ENCODE peak calls at places on chromosome 16, in five cellular contexts. X is hepatocyte, R is neural progenitor cell, I is OCI-LY7, V is IMR-90. S is an unnamed sample. For H3K9me3, the result is how much of the 10 kb centered on the place peaks cover.

GRCh38 chr16:361872-362701 is 8.3 kb downstream of the MRPL28 start:
- DNase-seq in I (peak), X (peak), R (peak), V (peak), S (peak)

GRCh38 chr16:88383401-88384221 is 852 bp downstream of the ZNF469 start:
- DNase-seq in I (no peak), V (peak), R (peak), X (peak), S (no peak)

GRCh38 chr16:74592847-74593246 is 14.1 kb downstream of the GLG1 start:
- DNase-seq in R (no peak), V (no peak), X (no peak), I (no peak), S (no peak)

GRCh38 chr16:83068686-83069085 is 441.9 kb downstream of the CDH13 start:
- DNase-seq in V (peak), I (no peak), R (no peak), X (no peak), S (no peak)

GRCh38 chr16:4957420-4957719 is 760 bp upstream of the SEC14L5 start:
- DNase-seq in R (no peak), X (no peak), I (no peak), V (no peak), S (no peak)

GRCh38 chr16:3461120-3461519 is 17.6 kb downstream of the NAA60 start:
- DNase-seq in X (no peak), R (peak), V (no peak), I (peak), S (no peak)

GRCh38 chr16:7644171-7644570 is 311.5 kb downstream of the RBFOX1 start:
- DNase-seq in V (no peak), X (no peak), I (no peak), R (no peak), S (no peak)

GRCh38 chr16:72814226-72814625 is 233.7 kb downstream of the ZFHX3 start:
- DNase-seq in R (no peak), I (no peak), X (no peak), V (peak), S (no peak)

GRCh38 chr16:59701987-59702386 is 967.9 kb upstream of the GOT2 start:
- DNase-seq in V (no peak), X (no peak), I (no peak), R (no peak), S (no peak)

GRCh38 chr16:49127103-49127502 is 154.5 kb downstream of the CBLN1 start:
- DNase-seq in V (no peak), I (peak), R (peak), X (peak), S (no peak)

GRCh38 chr16:85360323-85361277 is 248.3 kb upstream of the CIBAR2 start:
- DNase-seq in I (peak), X (peak), V (no peak), R (no peak), S (no peak)

GRCh38 chr16:87337247-87337646 is 20.1 kb upstream of the C16orf95 start:
- DNase-seq in I (no peak), R (no peak), X (no peak), V (no peak), S (no peak)

GRCh38 chr16:87226926-87227650 is 90.1 kb downstream of the C16orf95 start:
- DNase-seq in V (peak), R (no peak), X (no peak), I (no peak), S (no peak)

GRCh38 chr16:58102665-58103427 is 26.3 kb downstream of the CFAP20 start:
- DNase-seq in V (no peak), R (no peak), X (no peak), I (no peak), S (no peak)

GRCh38 chr16:88374736-88375135 is 8.0 kb upstream of the ZNF469 start:
- DNase-seq in X (no peak), R (no peak), I (no peak), V (no peak), S (no peak)

GRCh38 chr16:47779201-47780016 is 318.3 kb downstream of the PHKB start:
- DNase-seq in V (peak), X (no peak), R (no peak), I (no peak), S (peak)

GRCh38 chr16:87693827-87694226 is 72.0 kb downstream of the KLHDC4 start:
- DNase-seq in R (no peak), I (no peak), X (no peak), V (no peak), S (no peak)

GRCh38 chr16:1771864-1772361 is 570 bp upstream of the NME3 start:
- DNase-seq in X (no peak), R (peak), V (no peak), I (peak), S (no peak)

GRCh38 chr16:10080031-10080772 is 102.0 kb downstream of the GRIN2A start:
- DNase-seq in R (no peak), X (peak), I (no peak), V (no peak), S (no peak)

GRCh38 chr16:71289732-71290062 is 495 bp upstream of the CMTR2 start:
- DNase-seq in X (no peak), V (no peak), R (no peak), I (no peak), S (no peak)

GRCh38 chr16:84330685-84331050 is 36.0 kb downstream of the WFDC1 start:
- DNase-seq in V (no peak), X (no peak), R (no peak), I (no peak), S (no peak)

GRCh38 chr16:72125635-72126428 is 32.2 kb downstream of the DHX38 start:
- DNase-seq in V (no peak), R (no peak), X (no peak), I (no peak), S (no peak)

GRCh38 chr16:70737377-70738082 is 51.7 kb upstream of the MTSS2 start:
- DNase-seq in R (no peak), X (peak), I (peak), V (peak), S (peak)

GRCh38 chr16:13453938-13454553 is 465.9 kb upstream of the ERCC4 start:
- DNase-seq in I (peak), R (peak), V (no peak), X (peak), S (no peak)

GRCh38 chr16:16025214-16025968 is 76.0 kb downstream of the ABCC1 start:
- DNase-seq in V (peak), R (peak), I (peak), X (no peak), S (peak)

GRCh38 chr16:29736112-29736511 is 9.7 kb downstream of the C16orf54 start:
- DNase-seq in X (no peak), R (peak), I (no peak), V (no peak), S (no peak)

GRCh38 chr16:3175157-3176153 is 12.5 kb upstream of the OR1F1 start:
- DNase-seq in R (peak), X (no peak), V (peak), I (no peak), S (no peak)

GRCh38 chr16:88965411-88965810 is 11.6 kb downstream of the CBFA2T3 start:
- DNase-seq in R (no peak), I (peak), V (no peak), X (no peak), S (no peak)

GRCh38 chr16:4613636-4614570 is 785 bp downstream of the UBALD1 start:
- DNase-seq in X (peak), V (peak), I (peak), R (peak), S (peak)

GRCh38 chr16:53415504-53415903 is 18.8 kb upstream of the RBL2 start:
- DNase-seq in X (peak), I (no peak), V (no peak), R (peak), S (no peak)

GRCh38 chr16:50202926-50203624 is 50.0 kb downstream of the TENT4B start:
- DNase-seq in I (no peak), R (no peak), X (peak), V (peak), S (no peak)

GRCh38 chr16:25158401-25158800 is 46.9 kb downstream of the LCMT1 start:
- DNase-seq in V (peak), X (no peak), I (no peak), R (no peak), S (no peak)

DNA sequence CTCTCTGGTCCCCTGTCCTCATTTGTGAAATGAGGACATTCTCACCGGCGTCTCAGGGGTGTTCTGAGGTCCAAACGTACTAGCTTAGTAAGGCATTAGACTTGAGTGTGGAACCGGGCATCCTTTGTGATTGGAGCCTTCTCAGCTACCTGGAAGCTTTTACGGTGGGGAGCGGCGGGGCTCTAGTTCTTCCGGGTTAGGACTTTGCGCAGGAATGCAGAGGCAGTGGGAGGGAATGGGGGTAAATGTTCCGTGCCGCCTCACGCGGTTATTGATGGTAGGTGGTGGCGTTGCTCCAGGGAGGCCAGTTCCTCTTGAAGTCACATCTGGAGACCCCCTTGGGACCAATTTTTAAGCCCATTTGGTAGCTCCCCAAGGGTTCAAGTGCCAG is 113.6 kb downstream of the SNX29 start:
- DNase-seq in I (no peak), R (peak), V (no peak), X (no peak), S (no peak)
- H3K9me3 ChIP-seq in I (under half), R (under half), V (under half), X (under half), S (under half)

DNA sequence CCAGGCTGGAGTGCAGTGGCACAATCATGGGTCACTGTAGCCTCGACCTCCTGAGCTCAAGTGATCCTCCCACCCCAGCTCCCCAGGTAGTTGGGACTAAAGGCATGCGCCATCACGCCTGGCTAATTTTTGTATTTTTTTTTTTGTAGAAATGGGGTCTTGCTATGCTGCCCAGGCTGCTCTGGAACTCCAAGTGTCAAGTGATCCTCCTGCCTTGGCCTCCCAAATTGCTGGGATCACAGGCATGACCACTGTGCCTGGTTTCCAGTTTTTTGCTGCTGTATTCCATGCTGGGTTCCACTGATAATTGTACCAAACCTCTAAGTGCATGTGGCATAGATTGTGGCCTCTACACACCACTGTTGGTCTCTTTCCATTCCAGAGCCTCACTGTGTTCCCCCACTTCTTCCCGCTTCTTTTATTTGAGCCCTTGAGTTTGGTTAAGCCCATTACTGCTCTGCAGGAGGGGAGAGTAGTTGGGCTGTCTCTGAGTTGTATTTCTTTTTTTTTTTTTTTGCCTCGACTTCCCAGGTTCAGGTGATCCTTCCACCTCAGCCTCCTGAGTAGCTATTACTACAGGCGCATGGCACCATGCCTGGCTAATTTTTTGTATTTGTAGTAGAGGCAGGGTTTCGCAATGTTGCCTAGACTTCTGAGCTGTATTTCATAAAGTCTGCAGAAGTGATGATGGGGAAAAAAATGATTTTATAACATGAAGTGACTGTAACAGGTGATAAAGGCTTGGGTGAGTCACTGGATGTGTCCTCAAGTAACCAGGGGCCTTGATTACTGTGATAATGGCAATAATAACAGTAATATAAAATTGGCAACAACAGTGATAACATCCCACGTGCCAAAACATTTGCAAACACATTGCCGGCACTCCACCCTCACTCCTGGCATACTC is 30.0 kb downstream of the EEF2K start:
- DNase-seq in I (no peak), V (no peak), X (no peak), R (no peak), S (no peak)
- H3K9me3 ChIP-seq in I (under half), V (under half), X (under half), R (under half), S (under half)

GRCh38 chr16:75745823-75746222 is 19.5 kb upstream of the CPHXL start:
- DNase-seq in X (no peak), V (no peak), I (no peak), R (no peak), S (no peak)

GRCh38 chr16:75745242-75745641 is 19.0 kb upstream of the CPHXL start:
- DNase-seq in I (no peak), X (no peak), V (no peak), R (no peak), S (no peak)

GRCh38 chr16:75742424-75743047 is 16.2 kb upstream of the CPHXL start:
- DNase-seq in R (peak), I (peak), V (no peak), X (no peak), S (no peak)
- H3K9me3 ChIP-seq in R (under half), I (under half), V (under half), X (under half), S (under half)

DNA sequence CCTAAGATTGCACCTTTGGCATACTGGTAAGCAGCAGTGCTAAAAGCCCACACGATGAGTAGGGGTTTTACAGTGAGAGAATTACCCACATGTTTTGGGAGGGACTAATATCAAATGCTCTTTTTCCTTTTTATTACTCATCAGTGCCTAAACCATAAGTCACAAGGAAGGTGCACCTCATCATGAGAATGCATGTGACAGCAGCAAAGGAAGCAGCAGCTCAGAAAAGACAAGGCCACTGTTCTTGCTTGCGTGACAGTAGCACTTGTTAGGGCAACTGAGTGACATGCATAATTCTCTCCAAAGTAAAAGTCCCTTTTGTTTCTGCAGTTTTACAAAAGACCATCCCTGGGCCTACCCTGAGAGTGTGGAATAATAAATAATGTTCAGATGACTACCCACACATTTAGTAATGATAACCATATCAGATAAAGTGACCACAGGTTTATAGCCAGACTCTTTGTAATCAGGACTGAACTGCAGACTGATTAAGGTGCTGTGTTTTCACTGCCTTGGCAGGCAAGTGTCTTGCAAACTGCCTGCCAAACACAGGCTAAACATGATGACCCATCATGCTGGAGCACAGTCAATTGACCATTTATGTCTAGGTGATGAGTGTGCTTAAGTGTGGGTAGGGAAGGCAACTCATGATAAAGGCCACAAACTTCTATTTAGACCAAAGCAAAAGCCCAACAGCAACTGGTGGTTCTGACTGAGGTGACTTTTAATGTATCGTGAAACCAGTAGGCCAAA is 1751.4 kb downstream of the TP53TG3F start:
- DNase-seq in I (no peak), X (no peak), V (no peak), R (no peak), S (no peak)
- H3K9me3 ChIP-seq in I (under half), X (under half), V (under half), R (under half), S (under half)

GRCh38 chr16:64098451-64098850 is 1023.4 kb downstream of the CDH11 start:
- DNase-seq in V (no peak), X (no peak), I (no peak), R (no peak), S (no peak)
- H3K9me3 ChIP-seq in V (under half), X (under half), I (under half), R (under half), S (under half)

GRCh38 chr16:35687781-35688180 is 2228.4 kb downstream of the TP53TG3F start:
- DNase-seq in I (no peak), X (no peak), V (no peak), R (no peak), S (no peak)
- H3K9me3 ChIP-seq in I (under half), X (under half), V (under half), R (under half), S (under half)

GRCh38 chr16:64724339-64724738 is 397.5 kb downstream of the CDH11 start:
- DNase-seq in X (no peak), V (no peak), I (no peak), R (no peak), S (no peak)
- H3K9me3 ChIP-seq in X (under half), V (under half), I (under half), R (under half), S (under half)

GRCh38 chr16:68564367-68564985 is 25.4 kb downstream of the ZFP90 start:
- DNase-seq in I (peak), V (peak), X (no peak), R (peak), S (no peak)
- H3K9me3 ChIP-seq in I (half or more), V (half or more), X (half or more), R (half or more), S (half or more)

GRCh38 chr16:78560997-78561396 is 461.5 kb downstream of the WWOX start:
- DNase-seq in I (no peak), R (no peak), X (no peak), V (no peak), S (no peak)
- H3K9me3 ChIP-seq in I (under half), R (under half), X (under half), V (under half), S (under half)

DNA sequence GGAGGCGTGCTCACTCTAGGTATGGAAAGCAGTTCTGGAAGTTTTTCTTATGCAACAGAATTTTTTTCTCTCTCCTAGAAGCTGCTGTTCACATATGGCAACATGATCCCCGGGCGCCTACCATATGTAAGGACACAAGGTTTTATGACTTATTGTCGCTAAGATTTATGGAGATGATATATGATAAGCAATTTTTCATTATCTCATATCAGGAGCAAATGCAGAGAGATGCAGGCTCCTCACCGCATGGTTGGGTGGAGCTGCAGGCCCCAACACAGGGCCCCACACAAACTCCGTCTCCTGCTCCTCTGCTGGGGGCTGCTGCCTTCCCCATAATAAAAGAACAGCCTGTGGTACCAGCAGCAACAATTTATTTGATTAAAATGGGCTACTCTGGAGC is 181.9 kb downstream of the MAF start:
- DNase-seq in V (no peak), I (no peak), R (no peak), X (no peak), S (no peak)
- H3K9me3 ChIP-seq in V (under half), I (under half), R (under half), X (under half), S (under half)